ENCODE peak calls at places on chromosomes 6 and 20, in five cellular contexts. A is sigmoid colon, B is heart left ventricle, P is HCT116, K is A549. Q is an unnamed sample.

GRCh38 chr6:166570929-166571699 is 15.4 kb downstream of the RAMACL start:
- DNase-seq in P (no peak), K (no peak), B (no peak), A (no peak), Q (no peak)

GRCh38 chr6:52595000-52595795 is 18.3 kb upstream of the TRAM2 start:
- DNase-seq in K (no peak), A (no peak), P (no peak), B (peak), Q (no peak)

GRCh38 chr6:71258078-71258866 is 30.3 kb upstream of the OGFRL1 start:
- DNase-seq in K (no peak), P (no peak), A (no peak), B (no peak), Q (no peak)

GRCh38 chr6:167510648-167511047 is 185.8 kb downstream of the TTLL2 start:
- DNase-seq in K (no peak), A (peak), B (no peak), P (no peak), Q (no peak)

GRCh38 chr6:12403946-12404647 is 113.9 kb downstream of the EDN1 start:
- DNase-seq in K (no peak), B (no peak), A (no peak), P (no peak), Q (no peak)

GRCh38 chr6:97626586-97627441 is 343.8 kb upstream of the MMS22L start:
- DNase-seq in P (no peak), A (no peak), B (no peak), K (no peak), Q (no peak)

GRCh38 chr6:111792914-111793700 is 80.1 kb downstream of the FYN start:
- DNase-seq in P (no peak), K (no peak), A (no peak), B (no peak), Q (no peak)

GRCh38 chr20:40954521-40955165 is 74.0 kb upstream of the TOP1 start:
- DNase-seq in P (no peak), B (no peak), K (no peak), A (peak), Q (no peak)

GRCh38 chr6:128803911-128804310 is 79.0 kb upstream of the LAMA2 start:
- DNase-seq in K (no peak), B (peak), A (no peak), P (no peak), Q (no peak)

GRCh38 chr6:37130704-37131103 is 39.2 kb upstream of the PIM1 start:
- DNase-seq in P (no peak), K (peak), B (no peak), A (peak), Q (peak)

GRCh38 chr6:138222901-138223546 is 4.7 kb upstream of the PBOV1 start:
- DNase-seq in K (no peak), B (no peak), A (no peak), P (no peak), Q (no peak)

GRCh38 chr6:43368517-43369160 is 808 bp downstream of the ZNF318 start:
- DNase-seq in K (peak), B (peak), P (no peak), A (peak), Q (peak)

GRCh38 chr6:102582569-102582968 is 1189.1 kb downstream of the GRIK2 start:
- DNase-seq in B (no peak), P (no peak), A (no peak), K (no peak), Q (no peak)

GRCh38 chr20:48697845-48698491 is 129.8 kb downstream of the PREX1 start:
- DNase-seq in P (no peak), B (peak), A (peak), K (peak), Q (no peak)

GRCh38 chr20:1171461-1172093 is 13.2 kb downstream of the TMEM74B start:
- DNase-seq in B (no peak), A (no peak), P (no peak), K (peak), Q (peak)

GRCh38 chr6:27129917-27130316 is 117.6 kb upstream of the PRSS16 start:
- DNase-seq in B (no peak), K (no peak), P (no peak), A (no peak), Q (no peak)

GRCh38 chr6:140438346-140438735 is 1063.9 kb upstream of the CITED2 start:
- DNase-seq in B (no peak), A (no peak), K (no peak), P (no peak), Q (no peak)

GRCh38 chr6:36350681-36351091 is 14.0 kb upstream of the BNIP5 start:
- DNase-seq in P (no peak), A (no peak), K (no peak), B (no peak), Q (peak)

GRCh38 chr6:159012201-159012600 is 12.2 kb upstream of the RSPH3 start:
- DNase-seq in B (no peak), K (no peak), P (no peak), A (no peak), Q (no peak)

GRCh38 chr20:4817230-4817671 is 95.5 kb downstream of the PRND start:
- DNase-seq in K (peak), A (no peak), B (no peak), P (no peak), Q (no peak)

GRCh38 chr20:36773548-36774242 is at the start of gene DSN1:
- DNase-seq in P (peak), A (peak), K (peak), B (peak), Q (peak)

GRCh38 chr20:35305682-35306556 is 13.7 kb upstream of the FAM83C start:
- DNase-seq in P (peak), A (no peak), B (no peak), K (peak), Q (peak)

GRCh38 chr6:124158024-124158423 is 354.4 kb downstream of the NKAIN2 start:
- DNase-seq in K (no peak), A (no peak), B (no peak), P (no peak), Q (no peak)

GRCh38 chr6:73519943-73520687 is 717 bp downstream of the EEF1A1 start:
- DNase-seq in B (peak), K (peak), A (peak), P (no peak), Q (peak)
- TF ChIP-seq POLR2A in B (no peak), K (peak), A (no peak), P (no peak), Q (no peak)

GRCh38 chr20:24450646-24451376 is 18.6 kb upstream of the SYNDIG1 start:
- DNase-seq in B (no peak), P (no peak), A (no peak), K (no peak), Q (no peak)

GRCh38 chr20:24451428-24451827 is 18.0 kb upstream of the SYNDIG1 start:
- DNase-seq in P (no peak), K (no peak), B (no peak), A (no peak), Q (no peak)

GRCh38 chr20:24446811-24447210 is 22.6 kb upstream of the SYNDIG1 start:
- DNase-seq in B (no peak), A (no peak), K (no peak), P (no peak), Q (no peak)

GRCh38 chr20:24445510-24446170 is 23.8 kb upstream of the SYNDIG1 start:
- DNase-seq in B (no peak), P (no peak), K (no peak), A (no peak), Q (no peak)

GRCh38 chr20:24448170-24448569 is 21.3 kb upstream of the SYNDIG1 start:
- DNase-seq in K (no peak), A (no peak), P (no peak), B (no peak), Q (no peak)
- TF ChIP-seq POLR2A in K (no peak), A (no peak), P (no peak), B (no peak), Q (no peak)

GRCh38 chr20:6705920-6706500 is 61.5 kb upstream of the BMP2 start:
- DNase-seq in A (no peak), P (no peak), B (no peak), K (no peak), Q (no peak)

GRCh38 chr20:6705106-6705766 is 62.2 kb upstream of the BMP2 start:
- DNase-seq in A (no peak), P (no peak), K (no peak), B (no peak), Q (no peak)

GRCh38 chr20:6709865-6710595 is 57.5 kb upstream of the BMP2 start:
- DNase-seq in B (no peak), P (no peak), A (no peak), K (no peak), Q (no peak)

GRCh38 chr20:6707231-6707870 is 60.1 kb upstream of the BMP2 start:
- DNase-seq in P (no peak), K (no peak), A (no peak), B (no peak), Q (no peak)

GRCh38 chr20:6708010-6708409 is 59.5 kb upstream of the BMP2 start:
- DNase-seq in P (no peak), K (no peak), A (peak), B (peak), Q (no peak)
- TF ChIP-seq POLR2A in P (no peak), K (no peak), A (no peak), B (no peak), Q (no peak)

GRCh38 chr6:42257614-42258013 is 40.0 kb upstream of the MRPS10 start:
- DNase-seq in P (no peak), B (no peak), K (no peak), A (no peak), Q (no peak)

GRCh38 chr6:42259841-42260395 is 42.3 kb upstream of the MRPS10 start:
- DNase-seq in B (no peak), P (no peak), K (no peak), A (no peak), Q (no peak)

GRCh38 chr6:42260972-42261371 is 43.3 kb upstream of the MRPS10 start:
- DNase-seq in K (no peak), B (no peak), A (peak), P (no peak), Q (peak)

GRCh38 chr6:42259286-42259685 is 41.6 kb upstream of the MRPS10 start:
- DNase-seq in K (no peak), B (no peak), A (no peak), P (no peak), Q (no peak)

GRCh38 chr6:42260424-42260888 is 42.8 kb upstream of the MRPS10 start:
- DNase-seq in A (peak), B (peak), P (peak), K (peak), Q (peak)
- TF ChIP-seq POLR2A in A (no peak), B (no peak), P (peak), K (no peak), Q (no peak)